ENCODE peak calls at places on chromosomes 7 and 10, in eight cellular contexts. W is stromal cell of bone marrow; S is tibial nerve; P is NCI-H1105 treated with DMSO at 0.1 percent for 48 hours; O is colonic mucosa; N is foreskin melanocyte; E is posterior vena cava; Z is activated CD4-positive, alpha-beta T cell treated with anti-CD3 and anti-CD28 coated beads, Interleukin-2, amount 50 U/mL, for 1 hour. J is an unnamed sample.

GRCh38 chr7:115096262-115096661 is 174.4 kb downstream of the MDFIC start:
- DNase-seq in W (no peak), S (no peak), N (no peak), Z (no peak), P (no peak), O (no peak), E (no peak), J (no peak)

GRCh38 chr7:70289067-70289466 is 690.8 kb downstream of the AUTS2 start:
- DNase-seq in E (no peak), P (no peak), W (peak), N (peak), Z (no peak), O (no peak), S (no peak), J (no peak)

GRCh38 chr10:103578782-103579382 is 85.4 kb downstream of the NEURL1 start:
- DNase-seq in N (no peak), W (no peak), O (peak), Z (no peak), E (no peak), S (no peak), P (no peak), J (no peak)

GRCh38 chr10:50992356-50992866 is 81.9 kb upstream of the PRKG1 start:
- DNase-seq in E (no peak), P (no peak), S (no peak), N (peak), O (no peak), Z (no peak), W (peak), J (peak)

GRCh38 chr7:113170591-113170990 is 52.2 kb upstream of the SMIM30 start:
- DNase-seq in P (no peak), E (no peak), N (no peak), W (no peak), O (no peak), Z (no peak), S (no peak), J (no peak)

GRCh38 chr7:123749537-123749857 is 694 bp upstream of the WASL start:
- DNase-seq in N (no peak), P (peak), S (peak), W (peak), E (no peak), Z (no peak), O (peak), J (no peak)

GRCh38 chr7:24786941-24787340 is 29.7 kb upstream of the GSDME start:
- DNase-seq in E (peak), N (peak), P (no peak), Z (no peak), O (no peak), S (no peak), W (peak), J (no peak)

GRCh38 chr7:108329514-108329913 is 126.7 kb downstream of the NRCAM start:
- DNase-seq in Z (no peak), E (no peak), P (peak), O (no peak), N (no peak), W (no peak), S (no peak), J (no peak)

GRCh38 chr10:35661236-35661635 is 19.1 kb upstream of the FZD8 start:
- DNase-seq in S (no peak), E (no peak), O (no peak), W (no peak), N (no peak), Z (no peak), P (no peak), J (no peak)

GRCh38 chr10:75407296-75407715 is 5.7 kb upstream of the ZNF503 start:
- DNase-seq in O (no peak), N (no peak), E (no peak), P (no peak), W (no peak), S (no peak), Z (no peak), J (peak)

GRCh38 chr10:90204956-90205695 is 503.7 kb downstream of the KIF20B start:
- DNase-seq in E (no peak), N (no peak), P (no peak), W (peak), Z (no peak), O (no peak), S (no peak), J (no peak)

GRCh38 chr10:132793213-132793612 is 7.3 kb upstream of the NKX6-2 start:
- DNase-seq in P (no peak), W (no peak), E (no peak), S (no peak), Z (no peak), O (no peak), N (no peak), J (no peak)

GRCh38 chr10:30254926-30255325 is 94.2 kb downstream of the MTPAP start:
- DNase-seq in N (no peak), S (no peak), O (no peak), W (no peak), E (no peak), P (no peak), Z (no peak), J (no peak)

J was measured in nephron progenitor cell.